ENCODE peak calls at places on chromosomes 16 and 17, in six cellular contexts. B is nucleus accumbens, F is substantia nigra, Q is SHP77, N is HCT116, L is sciatic nerve. E is an unnamed sample.

GRCh38 chr16:86892509-86892908 is 314.2 kb downstream of the FOXL1 start:
- DNase-seq in N (no peak), Q (no peak), L (no peak), B (no peak), F (no peak), E (no peak)

GRCh38 chr17:80984749-80985148 is 6.9 kb upstream of the CHMP6 start:
- DNase-seq in B (no peak), L (no peak), Q (no peak), F (peak; percentile 29), N (peak; percentile 88), E (no peak)

GRCh38 chr16:28069921-28070794 is 6.6 kb upstream of the GSG1L start:
- DNase-seq in L (no peak), F (no peak), N (no peak), B (no peak), Q (no peak), E (no peak)

GRCh38 chr16:3769942-3770341 is 52.6 kb upstream of the TRAP1 start:
- DNase-seq in F (no peak), L (no peak), N (no peak), Q (no peak), B (no peak), E (no peak)

GRCh38 chr16:50747206-50747956 is 5.5 kb downstream of the CYLD start:
- DNase-seq in L (no peak), Q (no peak), B (no peak), F (no peak), N (peak; percentile 15), E (no peak)

GRCh38 chr16:54927125-54928015 is 3.3 kb upstream of the IRX5 start:
- DNase-seq in L (no peak), B (no peak), Q (peak; percentile 53), F (no peak), N (no peak), E (no peak)

GRCh38 chr17:28225271-28225670 is 93.7 kb upstream of the TMEM97 start:
- DNase-seq in Q (no peak), N (no peak), F (no peak), L (no peak), B (no peak), E (no peak)

GRCh38 chr16:81600275-81600674 is 155.7 kb downstream of the CMIP start:
- DNase-seq in N (no peak), L (no peak), F (no peak), Q (no peak), B (no peak), E (no peak)

GRCh38 chr17:17568772-17569195 is 22.7 kb downstream of the PEMT start:
- DNase-seq in B (peak; percentile 19), L (peak; percentile 81), Q (peak; percentile 83), F (peak; percentile 17), N (peak; percentile 10), E (peak; percentile 60)

GRCh38 chr16:15057755-15058417 is 2.0 kb upstream of the NTAN1 start:
- DNase-seq in N (no peak), B (no peak), L (no peak), Q (no peak), F (no peak), E (no peak)

GRCh38 chr16:17590711-17591654 is 120.2 kb upstream of the XYLT1 start:
- DNase-seq in B (no peak), F (no peak), N (no peak), L (no peak), Q (no peak), E (no peak)

GRCh38 chr16:12833939-12834338 is 30.3 kb upstream of the CPPED1 start:
- DNase-seq in F (no peak), L (no peak), N (peak; percentile 31), Q (peak; percentile 64), B (no peak), E (no peak)

GRCh38 chr16:68839831-68840230 is 3.5 kb upstream of the TANGO6 start:
- DNase-seq in N (no peak), L (no peak), Q (no peak), B (no peak), F (no peak), E (no peak)

GRCh38 chr16:27729516-27730304 is 179.8 kb downstream of the KATNIP start:
- DNase-seq in B (peak; percentile 61), N (no peak), L (no peak), F (peak; percentile 14), Q (no peak), E (no peak)

GRCh38 chr16:2698103-2698870 is 16.0 kb downstream of the KCTD5 start:
- DNase-seq in N (no peak), F (no peak), Q (no peak), L (no peak), B (no peak), E (no peak)

GRCh38 chr16:58474296-58474695 is 25.6 kb upstream of the NDRG4 start:
- DNase-seq in B (no peak), Q (no peak), L (no peak), N (no peak), F (no peak), E (no peak)

GRCh38 chr16:83676056-83676455 is 131.7 kb upstream of the HSBP1 start:
- DNase-seq in Q (no peak), N (no peak), L (no peak), F (no peak), B (no peak), E (no peak)

GRCh38 chr17:44972953-44973352 is 4.8 kb upstream of the C1QL1 start:
- DNase-seq in B (no peak), F (no peak), Q (no peak), N (no peak), L (no peak), E (no peak)

GRCh38 chr17:43820759-43821158 is 12.2 kb downstream of the MPP3 start:
- DNase-seq in F (no peak), B (no peak), L (no peak), N (no peak), Q (no peak), E (no peak)

GRCh38 chr17:73936908-73937627 is 266.4 kb upstream of the RPL38 start:
- DNase-seq in Q (no peak), L (no peak), F (no peak), N (no peak), B (no peak), E (no peak)

GRCh38 chr17:79793924-79794304 is 3.0 kb downstream of the CBX8 start:
- DNase-seq in N (peak; percentile 26), F (no peak), L (no peak), B (no peak), Q (no peak), E (no peak)

GRCh38 chr17:77145635-77146632 is 5.2 kb downstream of the SEC14L1 start:
- DNase-seq in N (no peak), Q (no peak), F (peak; percentile 79), L (peak; percentile 79), B (peak; percentile 43), E (no peak)

GRCh38 chr16:72241930-72242329 is 70.0 kb upstream of the PMFBP1 start:
- DNase-seq in F (peak; percentile 41), L (no peak), B (peak; percentile 17), Q (peak; percentile 31), N (peak; percentile 39), E (no peak)

GRCh38 chr17:28707339-28707720 is 4.4 kb downstream of the PROCA1 start:
- DNase-seq in B (no peak), Q (no peak), F (no peak), L (no peak), N (no peak), E (no peak)

GRCh38 chr16:19871721-19872120 is 12.9 kb downstream of the GPRC5B start:
- DNase-seq in L (no peak), B (no peak), F (no peak), N (no peak), Q (no peak), E (no peak)

GRCh38 chr17:16150251-16150859 is 65.0 kb downstream of the NCOR1 start:
- DNase-seq in N (peak; percentile 6), L (no peak), B (no peak), F (no peak), Q (no peak), E (no peak)

E was measured in frontal cortex.